ENCODE peak calls at places on chromosomes 13 and 19, in five cellular contexts. Y is tibial nerve, U is HepG2, G is transverse colon, S is A549. D is an unnamed sample.

GRCh38 chr19:3599776-3600183 is 6.9 kb downstream of the TBXA2R start:
- DNase-seq in S (peak), G (no peak), Y (no peak), U (no peak), D (peak)

GRCh38 chr19:5623397-5624153 is 692 bp downstream of the SAFB start:
- DNase-seq in S (no peak), Y (no peak), U (no peak), G (peak), D (peak)

GRCh38 chr13:29994911-29995601 is 144.6 kb upstream of the UBL3 start:
- DNase-seq in U (no peak), S (no peak), G (no peak), Y (no peak), D (no peak)

GRCh38 chr13:71219671-71220070 is 647.3 kb downstream of the DACH1 start:
- DNase-seq in Y (no peak), G (no peak), U (no peak), S (no peak), D (no peak)

GRCh38 chr13:21287331-21287907 is 111.0 kb downstream of the MRPL57 start:
- DNase-seq in S (no peak), Y (no peak), G (no peak), U (no peak), D (no peak)

GRCh38 chr13:38535271-38535670 is 151.6 kb upstream of the FREM2 start:
- DNase-seq in U (no peak), S (no peak), G (no peak), Y (no peak), D (no peak)

GRCh38 chr13:31172535-31172934 is 10.8 kb upstream of the HSPH1 start:
- DNase-seq in G (no peak), S (peak), U (peak), Y (no peak), D (no peak)

GRCh38 chr19:37986048-37986750 is 79.2 kb downstream of the SIPA1L3 start:
- DNase-seq in U (no peak), Y (no peak), G (no peak), S (no peak), D (no peak)

GRCh38 chr19:5360003-5360820 is 19.6 kb upstream of the PTPRS start:
- DNase-seq in S (no peak), Y (no peak), G (no peak), U (no peak), D (no peak)

GRCh38 chr19:18710186-18710585 is 26.7 kb downstream of the CRTC1 start:
- DNase-seq in U (no peak), S (no peak), G (no peak), Y (no peak), D (no peak)

GRCh38 chr19:20247016-20247683 is 80.1 kb downstream of the ZNF486 start:
- DNase-seq in Y (no peak), G (no peak), U (no peak), S (no peak), D (no peak)

GRCh38 chr13:37129867-37130266 is 24.4 kb upstream of the CSNK1A1L start:
- DNase-seq in Y (no peak), G (no peak), U (no peak), S (no peak), D (no peak)

GRCh38 chr19:51009061-51009891 is 7.9 kb upstream of the KLK8 start:
- DNase-seq in S (no peak), Y (no peak), U (no peak), G (no peak), D (no peak)

GRCh38 chr13:113411216-113412023 is 41.9 kb downstream of the ADPRHL1 start:
- DNase-seq in U (peak), G (peak), S (peak), Y (no peak), D (peak)

GRCh38 chr13:42762251-42762650 is 19.1 kb upstream of the FAM216B start:
- DNase-seq in G (no peak), U (no peak), Y (no peak), S (no peak), D (no peak)

GRCh38 chr19:54517483-54517882 is 14.9 kb downstream of the LAIR2 start:
- DNase-seq in S (peak), G (peak), U (peak), Y (no peak), D (no peak)

GRCh38 chr19:5339950-5340636 is 519 bp downstream of the PTPRS start:
- DNase-seq in S (peak), Y (no peak), U (no peak), G (no peak), D (no peak)

GRCh38 chr19:8610928-8611284 is 391 bp upstream of the ADAMTS10 start:
- DNase-seq in S (no peak), U (no peak), Y (no peak), G (no peak), D (no peak)

GRCh38 chr19:8611391-8611883 is 922 bp upstream of the ADAMTS10 start:
- DNase-seq in Y (no peak), S (no peak), U (no peak), G (no peak), D (no peak)

GRCh38 chr19:8609210-8610040 is 1.1 kb downstream of the ADAMTS10 start:
- DNase-seq in G (peak), U (peak), S (peak), Y (peak), D (peak)

GRCh38 chr19:8608858-8609209 is 1.7 kb downstream of the ADAMTS10 start:
- DNase-seq in S (no peak), Y (no peak), U (no peak), G (no peak), D (no peak)

DNA sequence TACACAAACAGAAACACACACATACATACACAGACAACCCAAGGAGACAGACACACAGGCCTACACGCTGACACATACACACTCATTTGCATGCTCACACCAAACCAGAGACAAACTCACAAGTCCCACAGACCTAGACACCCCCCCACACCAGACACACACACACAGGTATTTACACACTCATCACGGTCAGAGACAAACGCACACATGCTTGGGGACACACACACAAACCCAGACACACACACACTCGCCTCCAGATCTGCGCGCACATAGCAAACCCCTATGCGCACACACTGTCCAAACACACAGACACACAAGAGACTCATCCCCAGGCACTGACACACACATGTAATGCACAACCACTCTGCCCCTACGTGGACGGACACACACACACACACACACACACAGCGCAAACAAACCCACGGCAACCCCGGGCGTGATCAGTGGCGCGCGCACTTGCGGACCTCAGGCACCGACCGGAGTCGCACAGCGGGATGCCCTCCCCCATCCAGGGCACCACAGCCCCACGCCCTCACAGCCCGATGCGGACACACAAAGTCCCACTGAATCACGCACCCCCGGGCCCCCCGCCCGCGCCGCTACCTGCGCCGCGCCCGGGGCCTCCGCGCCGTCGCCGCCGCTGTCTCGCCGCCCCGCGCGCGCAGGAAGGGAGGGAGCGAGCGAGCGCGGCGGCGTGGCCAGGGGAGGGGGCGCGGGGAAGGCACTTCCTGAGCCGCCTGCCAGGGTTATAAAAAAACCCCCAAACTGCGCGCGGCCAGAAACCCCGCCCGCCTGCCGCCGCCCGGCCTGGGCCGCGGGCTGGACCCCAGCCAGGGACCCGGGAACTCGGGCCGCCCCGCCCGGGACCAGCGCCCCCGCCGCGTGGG is at the start of gene ADAMTS10:
- DNase-seq in U (no peak), Y (no peak), G (peak), S (no peak), D (no peak)
- TF ChIP-seq EP300 in U (no peak), Y (no peak), G (no peak), S (no peak), D (no peak)

GRCh38 chr13:51058461-51059167 is 52.5 kb downstream of the C13orf42 start:
- DNase-seq in Y (no peak), S (no peak), U (no peak), G (no peak), D (no peak)
- H3K4me3 ChIP-seq in Y (no peak), S (no peak), U (no peak), G (no peak), D (no peak)

DNA sequence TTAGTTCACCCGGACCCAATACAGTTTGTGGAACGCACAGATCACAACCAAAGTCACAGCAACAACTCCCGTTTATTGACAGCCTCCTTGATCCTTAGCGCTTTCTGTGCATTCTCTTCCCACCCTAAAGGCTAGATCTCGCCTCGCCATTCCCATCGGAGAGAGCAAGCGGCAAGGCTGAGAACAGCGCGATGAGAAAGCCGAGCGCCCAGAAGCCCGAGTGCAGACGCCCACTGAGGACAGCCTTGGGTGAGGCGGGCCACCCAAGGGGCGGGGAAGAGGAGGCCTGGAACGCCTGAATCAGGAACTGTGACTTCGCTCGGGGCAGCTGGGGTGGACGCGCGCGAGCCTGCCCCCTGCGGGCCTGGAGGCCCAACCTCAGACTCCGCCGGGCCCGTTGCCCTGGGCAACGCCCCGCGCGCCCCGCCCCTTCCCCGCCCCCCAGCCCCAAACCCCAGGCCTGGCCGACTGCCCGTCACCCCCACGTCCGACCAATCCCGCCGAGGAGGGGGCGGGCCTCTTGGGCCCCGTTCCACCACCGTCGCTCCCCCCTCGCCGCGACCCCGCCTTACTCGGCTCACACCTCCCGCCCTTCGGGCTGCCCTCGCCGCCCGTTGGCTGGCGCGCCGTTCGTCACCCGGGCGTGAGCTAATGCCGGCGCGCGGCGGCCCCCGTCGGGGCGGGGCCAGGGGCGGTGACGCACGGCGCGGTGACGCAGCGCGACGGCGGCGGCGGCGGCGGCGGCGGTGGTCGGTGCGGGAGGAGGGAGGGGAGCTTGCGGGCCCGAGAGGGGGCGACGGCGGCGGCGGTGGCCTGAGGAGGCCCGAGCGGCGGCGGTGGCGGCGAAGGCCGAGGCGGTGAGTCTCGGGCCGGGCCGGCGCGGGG is at the start of gene SAMD4B:
- DNase-seq in Y (peak), S (peak), G (peak), U (peak), D (peak)
- TF ChIP-seq EP300 in Y (peak), S (no peak), G (peak), U (peak), D (no peak)

DNA sequence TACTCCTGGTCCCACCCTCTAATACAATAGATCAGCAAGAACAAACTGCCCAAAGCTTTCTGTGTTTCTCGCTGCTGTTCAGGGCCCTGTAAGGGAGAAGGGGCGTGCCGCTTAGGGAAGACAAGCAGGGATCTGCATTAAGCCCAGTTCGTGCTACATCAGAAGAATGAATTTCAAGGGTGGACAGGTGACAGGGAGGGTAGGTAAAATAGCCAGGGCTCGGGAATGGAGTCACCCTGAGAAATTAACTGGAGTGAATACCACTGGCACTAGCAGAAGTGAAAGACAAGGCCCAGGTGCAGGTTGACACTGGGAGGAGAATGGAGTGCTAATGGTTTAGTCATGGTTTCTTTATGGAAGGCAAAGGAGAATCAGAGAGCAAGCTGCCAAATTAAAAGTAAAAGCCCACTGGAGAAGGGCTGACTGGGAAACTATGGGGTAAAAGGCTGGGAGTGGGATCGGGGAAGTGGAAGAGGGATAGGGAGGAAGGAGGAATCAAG is 183.1 kb upstream of the TSC22D1 start:
- DNase-seq in Y (no peak), U (no peak), S (no peak), G (peak), D (no peak)
- H3K4me3 ChIP-seq in Y (no peak), U (no peak), S (no peak), G (no peak), D (no peak)

GRCh38 chr13:35518337-35518736 is 41.8 kb upstream of the MAB21L1 start:
- DNase-seq in U (no peak), S (no peak), Y (no peak), G (no peak), D (no peak)
- TF ChIP-seq EP300 in U (no peak), S (no peak), Y (no peak), G (no peak), D (no peak)

GRCh38 chr13:51618626-51619025 is 34.4 kb downstream of the WDFY2 start:
- DNase-seq in S (no peak), G (no peak), Y (no peak), U (no peak), D (no peak)

GRCh38 chr13:51619614-51620013 is 35.4 kb downstream of the WDFY2 start:
- DNase-seq in Y (no peak), S (no peak), G (no peak), U (no peak), D (no peak)

GRCh38 chr13:51613535-51613934 is 29.3 kb downstream of the WDFY2 start:
- DNase-seq in G (no peak), S (no peak), U (no peak), Y (no peak), D (no peak)

GRCh38 chr13:51612867-51613266 is 28.6 kb downstream of the WDFY2 start:
- DNase-seq in G (no peak), U (no peak), Y (no peak), S (no peak), D (no peak)

DNA sequence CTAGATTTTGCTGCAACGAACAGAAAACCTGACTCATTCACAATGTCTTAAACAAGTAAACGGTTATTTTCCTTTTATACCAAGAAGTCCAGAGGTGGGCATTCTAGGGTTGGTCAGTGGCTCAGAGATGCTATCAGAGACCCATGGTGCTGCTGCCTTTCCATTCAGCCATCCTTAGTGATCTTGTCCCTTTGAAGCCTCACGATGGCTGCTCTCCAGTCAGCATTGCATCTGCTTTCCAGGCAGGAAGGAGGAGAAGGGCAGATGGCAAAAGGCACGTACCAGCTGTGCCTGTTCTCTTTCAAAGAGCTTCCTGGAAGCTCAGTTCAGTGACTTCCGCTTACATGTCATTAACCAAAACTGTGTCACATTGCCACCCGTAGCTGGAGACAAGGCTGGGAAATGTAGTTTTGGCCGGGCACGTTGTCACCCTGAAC is 30.1 kb downstream of the WDFY2 start:
- DNase-seq in U (no peak), Y (no peak), G (peak), S (no peak), D (peak)
- H3K4me3 ChIP-seq in U (no peak), Y (no peak), G (no peak), S (no peak), D (peak)

GRCh38 chr19:1278713-1279112 is 3.4 kb downstream of the FAM174C start:
- DNase-seq in U (no peak), S (no peak), G (no peak), Y (no peak), D (no peak)
- TF ChIP-seq EP300 in U (no peak), S (no peak), G (no peak), Y (no peak), D (no peak)

GRCh38 chr13:79485451-79485850 is 4.5 kb downstream of the NDFIP2 start:
- DNase-seq in Y (no peak), S (no peak), G (no peak), U (no peak), D (no peak)
- H3K4me3 ChIP-seq in Y (no peak), S (no peak), G (no peak), U (no peak), D (no peak)